ENCODE peak calls at places on chromosomes 7 and 10, in eight cellular contexts. C, Q, M, U, Y, W, N and B are unnamed samples.

GRCh38 chr10:43409385-43410109 is 561 bp upstream of the HNRNPF start:
- DNase-seq in C (peak; percentile 23), Q (peak; percentile 27), M (peak; percentile 36), U (peak; percentile 28), Y (no peak), W (peak; percentile 64), N (peak; percentile 23), B (peak; percentile 28)

GRCh38 chr10:25017247-25017590 is 807 bp downstream of the THNSL1 start:
- DNase-seq in C (no peak), Q (no peak), M (no peak), U (no peak), Y (no peak), W (peak; percentile 13), N (peak; percentile 29), B (no peak)

GRCh38 chr10:123081896-123082295 is 53.9 kb upstream of the HMX3 start:
- DNase-seq in C (no peak), Q (no peak), M (no peak), U (no peak), Y (no peak), W (no peak), N (no peak), B (no peak)

GRCh38 chr7:4681922-4682620 is at the start of gene FOXK1:
- DNase-seq in C (peak; percentile 63), Q (peak; percentile 45), M (peak; percentile 71), U (peak; percentile 75), Y (peak; percentile 90), W (peak; percentile 81), N (peak; percentile 72), B (peak; percentile 39)

GRCh38 chr10:113278664-113279063 is 274.2 kb upstream of the HABP2 start:
- DNase-seq in C (no peak), Q (no peak), M (no peak), U (peak; percentile 15), Y (no peak), W (no peak), N (no peak), B (no peak)

GRCh38 chr7:78226059-78226658 is 427.6 kb downstream of the PHTF2 start:
- DNase-seq in C (peak; percentile 86), Q (peak; percentile 8), M (peak; percentile 53), U (peak; percentile 62), Y (no peak), W (peak; percentile 23), N (peak; percentile 55), B (peak; percentile 25)

GRCh38 chr10:124378817-124379510 is 39.8 kb downstream of the OAT start:
- DNase-seq in C (no peak), Q (no peak), M (no peak), U (no peak), Y (peak; percentile 38), W (no peak), N (peak; percentile 17), B (no peak)

GRCh38 chr7:152336754-152337368 is 98.9 kb downstream of the KMT2C start:
- DNase-seq in C (peak; percentile 18), Q (no peak), M (peak; percentile 49), U (peak; percentile 63), Y (peak; percentile 49), W (no peak), N (peak; percentile 64), B (peak; percentile 45)